ENCODE peak calls at places on chromosomes 7 and 10, in four cellular contexts. E, P, S and H are unnamed samples.

GRCh38 chr7:12067156-12067831 is 143.8 kb upstream of the TMEM106B start:
- DNase-seq in S (no peak), P (no peak), E (peak), H (peak)

GRCh38 chr7:157855452-157856213 is 518.8 kb downstream of the DNAJB6 start:
- DNase-seq in S (no peak), P (no peak), E (no peak), H (no peak)

GRCh38 chr7:37267251-37267650 is 181.4 kb downstream of the ELMO1 start:
- DNase-seq in E (no peak), P (no peak), S (no peak), H (no peak)

GRCh38 chr10:104306897-104307296 is 31.4 kb downstream of the ITPRIP start:
- DNase-seq in E (no peak), S (no peak), P (no peak), H (no peak)

GRCh38 chr10:68428396-68428795 is 21.3 kb upstream of the RUFY2 start:
- DNase-seq in E (no peak), S (no peak), P (no peak), H (no peak)

GRCh38 chr10:98364432-98365102 is 50.4 kb downstream of the PYROXD2 start:
- DNase-seq in S (no peak), E (no peak), P (no peak), H (no peak)

GRCh38 chr7:116364469-116364868 is 135.1 kb upstream of the CAV2 start:
- DNase-seq in E (no peak), P (no peak), S (no peak), H (no peak)

GRCh38 chr10:68829494-68829893 is 2.2 kb downstream of the STOX1 start:
- DNase-seq in E (no peak), S (no peak), P (no peak), H (no peak)

GRCh38 chr7:57646219-57646900 is 196.4 kb downstream of the ZNF716 start:
- DNase-seq in S (no peak), E (no peak), P (no peak), H (no peak)

GRCh38 chr7:40839881-40840280 is 705.1 kb downstream of the SUGCT start:
- DNase-seq in S (no peak), E (peak), P (no peak), H (no peak)

GRCh38 chr10:27448926-27449325 is 55.2 kb upstream of the RAB18 start:
- DNase-seq in P (no peak), S (peak), E (peak), H (peak)

GRCh38 chr7:1647961-1648631 is 22.0 kb upstream of the ELFN1 start:
- DNase-seq in P (no peak), S (no peak), E (no peak), H (no peak)
- H3K4me3 ChIP-seq in P (no peak), S (no peak), E (no peak), H (no peak)

GRCh38 chr10:92419740-92420553 is 129.0 kb downstream of the MARCHF5 start:
- DNase-seq in E (peak), S (no peak), P (no peak), H (no peak)
- TF ChIP-seq CTCF in E (peak), S (peak), P (no peak), H (peak)

GRCh38 chr7:53768191-53768590 is 732.8 kb downstream of the POM121L12 start:
- DNase-seq in E (no peak), P (no peak), S (no peak), H (no peak)
- H3K4me3 ChIP-seq in E (no peak), P (no peak), S (no peak), H (no peak)

DNA sequence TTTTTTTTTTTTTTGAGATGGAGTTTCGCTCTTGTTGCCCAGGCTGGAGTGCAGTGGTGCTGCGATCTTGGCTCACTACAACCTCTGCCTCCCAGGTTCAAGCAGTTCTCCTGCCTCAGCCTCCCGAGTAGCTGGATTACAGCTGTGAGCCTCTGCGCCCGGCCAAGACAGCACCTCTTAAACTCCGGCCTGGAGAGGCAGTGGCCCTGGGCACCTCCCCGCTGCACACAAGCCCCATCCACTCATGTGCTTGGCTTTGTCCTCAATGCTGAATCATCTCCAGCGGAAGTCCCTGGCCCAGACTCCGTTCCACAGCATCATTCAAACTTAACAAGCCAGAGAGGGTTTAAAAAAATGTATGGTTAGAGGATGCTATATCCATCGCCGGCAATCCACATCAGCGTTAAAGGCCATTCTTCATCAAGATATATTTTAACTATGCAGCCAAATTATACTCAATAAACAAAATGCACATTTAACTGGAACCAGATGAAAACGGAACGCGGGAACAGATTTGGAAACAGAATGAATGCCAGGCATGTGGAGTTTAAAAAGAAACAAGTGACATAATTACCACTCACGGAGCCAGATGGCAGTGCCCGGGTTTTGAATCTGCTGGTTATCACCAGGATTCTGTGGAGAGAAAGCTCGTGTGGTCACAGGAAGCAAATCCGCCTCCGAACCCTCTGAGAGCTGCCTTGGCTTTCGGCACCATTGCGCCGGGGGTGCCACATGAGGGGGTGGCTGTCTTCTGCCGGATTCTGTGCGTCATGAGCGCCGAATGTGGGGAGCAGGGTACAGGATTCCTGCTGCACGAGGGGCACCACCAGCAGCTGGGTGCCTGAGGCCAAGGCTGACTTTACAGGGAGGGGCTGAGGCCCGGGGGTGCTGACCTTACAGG is 45.6 kb upstream of the CFAP46 start:
- DNase-seq in P (no peak), E (peak), S (no peak), H (peak)
- TF ChIP-seq CTCF in P (no peak), E (no peak), S (no peak), H (no peak)